ENCODE peak calls at places on chromosomes 13 and 19, in seven cellular contexts. V, C, S, N, L, R and I are unnamed samples.

GRCh38 chr19:41226053-41226873 is 7.2 kb downstream of the AXL start:
- DNase-seq in N (peak), L (peak), R (peak), V (peak), C (peak), S (peak), I (peak)

GRCh38 chr13:32984857-32985626 is 31.2 kb upstream of the KL start:
- DNase-seq in V (no peak), L (peak), R (no peak), C (no peak), S (peak), N (no peak), I (no peak)

GRCh38 chr13:20182231-20182846 is 10.4 kb downstream of the GJB2 start:
- DNase-seq in L (no peak), N (no peak), C (no peak), V (peak), S (peak), R (peak), I (peak)

GRCh38 chr13:30816733-30817132 is 81.4 kb downstream of the ALOX5AP start:
- DNase-seq in L (no peak), C (no peak), R (no peak), V (no peak), S (no peak), N (no peak), I (no peak)

GRCh38 chr13:20121154-20121515 is 39.7 kb downstream of the GJA3 start:
- DNase-seq in C (no peak), L (no peak), R (no peak), V (no peak), N (no peak), S (no peak), I (no peak)

GRCh38 chr19:19900124-19900523 is 622 bp upstream of the ZNF93 start:
- DNase-seq in R (peak), N (no peak), L (no peak), C (no peak), S (peak), V (no peak), I (no peak)

GRCh38 chr19:8638078-8638619 is 7.7 kb downstream of the NFILZ start:
- DNase-seq in N (no peak), S (peak), C (no peak), V (no peak), L (peak), R (no peak), I (no peak)

GRCh38 chr19:34298891-34299510 is 44.6 kb downstream of the GARRE1 start:
- DNase-seq in V (no peak), R (no peak), C (no peak), N (no peak), L (peak), S (no peak), I (no peak)

GRCh38 chr19:46828484-46828883 is 22.2 kb downstream of the AP2S1 start:
- DNase-seq in N (no peak), S (peak), L (no peak), C (no peak), V (no peak), R (no peak), I (no peak)

GRCh38 chr13:46380242-46380641 is 6.8 kb downstream of the RUBCNL start:
- DNase-seq in L (no peak), V (no peak), C (no peak), N (no peak), S (no peak), R (no peak), I (no peak)

GRCh38 chr19:19661675-19662251 is 1.7 kb downstream of the ATP13A1 start:
- DNase-seq in S (no peak), L (no peak), V (no peak), C (no peak), R (no peak), N (no peak), I (no peak)

GRCh38 chr13:23969672-23970071 is 72.4 kb upstream of the C1QTNF9B start:
- DNase-seq in N (no peak), L (peak), S (peak), V (no peak), C (no peak), R (peak), I (no peak)

GRCh38 chr13:80436571-80437169 is 95.7 kb upstream of the SPRY2 start:
- DNase-seq in S (no peak), L (no peak), C (no peak), V (no peak), R (no peak), N (no peak), I (no peak)

GRCh38 chr19:6873708-6874431 is 13.5 kb upstream of the ADGRE1 start:
- DNase-seq in R (no peak), N (no peak), C (no peak), S (no peak), V (no peak), L (no peak), I (no peak)

GRCh38 chr13:37175996-37176395 is 70.5 kb upstream of the CSNK1A1L start:
- DNase-seq in R (no peak), S (peak), L (no peak), V (no peak), N (no peak), C (no peak), I (no peak)

GRCh38 chr19:15292847-15293582 is 39.3 kb downstream of the BRD4 start:
- DNase-seq in C (no peak), V (no peak), R (no peak), S (no peak), L (no peak), N (no peak), I (no peak)

GRCh38 chr19:52700673-52701072 is 34.2 kb downstream of the ZNF611 start:
- DNase-seq in S (no peak), C (no peak), L (no peak), V (no peak), R (no peak), N (no peak), I (no peak)

GRCh38 chr13:75881109-75881775 is 245.1 kb downstream of the LMO7 start:
- DNase-seq in R (no peak), C (no peak), L (no peak), N (no peak), S (peak), V (no peak), I (no peak)

GRCh38 chr13:30856004-30856790 is 49.9 kb upstream of the MEDAG start:
- DNase-seq in R (no peak), V (no peak), S (no peak), C (no peak), L (no peak), N (no peak), I (no peak)

GRCh38 chr19:41511628-41512027 is 64.3 kb upstream of the CEACAM21 start:
- DNase-seq in R (no peak), S (no peak), L (no peak), N (no peak), C (no peak), V (no peak), I (no peak)

GRCh38 chr13:27405521-27406134 is 18.8 kb upstream of the GTF3A start:
- DNase-seq in R (no peak), L (no peak), C (no peak), N (no peak), V (no peak), S (no peak), I (no peak)

GRCh38 chr13:39616087-39616694 is 13.2 kb upstream of the LHFPL6 start:
- DNase-seq in L (peak), C (no peak), S (peak), V (peak), N (no peak), R (peak), I (no peak)

DNA sequence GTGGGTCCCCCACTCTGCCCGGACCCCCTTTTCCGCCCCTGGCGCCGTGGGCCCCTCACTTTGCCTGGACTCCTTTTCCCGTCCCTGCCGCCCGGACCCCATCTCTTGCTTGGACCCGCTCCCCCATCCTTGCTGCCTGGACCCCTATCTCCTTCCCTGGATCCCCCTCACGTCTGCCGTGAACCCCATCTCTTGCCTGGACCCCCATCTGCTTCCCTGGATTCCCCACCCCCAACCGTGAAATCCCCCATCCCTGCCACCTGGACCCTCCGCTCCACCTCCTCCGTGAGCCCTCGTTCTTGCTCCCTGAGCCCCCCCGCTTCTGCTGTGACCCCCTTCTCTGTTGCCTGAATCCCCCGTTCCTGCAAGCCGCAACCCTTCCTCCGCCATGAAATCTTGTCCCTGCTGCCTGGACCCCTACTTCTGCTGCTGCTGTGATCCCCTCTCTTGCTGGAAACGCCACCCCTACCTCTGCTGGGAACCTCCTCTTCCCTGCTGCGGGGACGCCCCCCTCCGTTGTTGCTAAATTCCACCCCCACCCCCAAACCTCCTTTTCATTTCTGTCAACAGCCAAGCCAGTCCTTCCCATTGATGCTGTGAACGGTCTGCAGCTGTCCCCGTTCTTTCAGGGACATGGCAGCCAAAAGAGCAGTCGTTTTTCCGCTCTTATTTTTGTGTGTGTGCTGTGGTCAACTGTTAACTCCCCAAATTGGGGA is 28.3 kb upstream of the NDUFS7 start:
- DNase-seq in L (no peak), C (no peak), S (no peak), V (no peak), R (no peak), N (no peak), I (no peak)
- H3K4me3 ChIP-seq in L (peak), C (peak), S (peak), V (peak), R (peak), N (peak), I (peak)

DNA sequence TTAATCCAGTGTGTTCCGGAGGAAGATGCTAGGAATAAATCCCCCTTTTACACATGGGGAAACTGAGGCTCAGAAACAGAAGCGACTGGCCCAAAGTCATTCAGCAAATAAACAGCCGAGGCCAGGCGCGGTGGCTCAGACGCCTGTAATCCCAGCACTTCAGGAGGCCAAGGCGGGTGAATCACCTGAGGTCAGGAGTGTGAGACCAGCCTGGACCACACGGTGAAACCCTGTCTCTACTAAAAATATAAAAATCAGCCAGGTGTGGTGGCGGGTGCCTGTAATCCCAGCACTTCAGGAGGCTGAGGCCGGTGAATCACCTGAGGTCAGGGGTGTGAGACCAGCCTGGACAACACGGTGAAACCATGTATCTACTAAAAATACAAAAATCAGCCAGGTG is 11.6 kb upstream of the PLIN3 start:
- DNase-seq in S (no peak), R (no peak), N (no peak), C (no peak), V (no peak), L (no peak), I (no peak)
- TF ChIP-seq CTCF in S (no peak), R (no peak), N (no peak), C (no peak), V (no peak), L (no peak), I (no peak)

GRCh38 chr19:29098091-29098490 is 114.9 kb downstream of the UQCRFS1 start:
- DNase-seq in N (peak), S (no peak), L (no peak), V (no peak), C (no peak), R (no peak), I (no peak)
- H3K27ac ChIP-seq in N (no peak), S (no peak), L (no peak), V (no peak), C (no peak), R (no peak), I (peak)

GRCh38 chr19:16442386-16443276 is 29.1 kb downstream of the EPS15L1 start:
- DNase-seq in R (peak), L (no peak), V (no peak), C (no peak), S (no peak), N (no peak), I (no peak)

GRCh38 chr19:16446108-16447014 is 25.4 kb downstream of the EPS15L1 start:
- DNase-seq in S (peak), C (no peak), N (no peak), V (no peak), R (no peak), L (no peak), I (no peak)

GRCh38 chr19:16441661-16442071 is 30.1 kb downstream of the EPS15L1 start:
- DNase-seq in R (peak), L (no peak), S (no peak), V (no peak), N (no peak), C (no peak), I (no peak)

GRCh38 chr19:16445238-16446107 is 26.3 kb downstream of the EPS15L1 start:
- DNase-seq in C (no peak), V (no peak), L (no peak), N (no peak), R (no peak), S (peak), I (no peak)

DNA sequence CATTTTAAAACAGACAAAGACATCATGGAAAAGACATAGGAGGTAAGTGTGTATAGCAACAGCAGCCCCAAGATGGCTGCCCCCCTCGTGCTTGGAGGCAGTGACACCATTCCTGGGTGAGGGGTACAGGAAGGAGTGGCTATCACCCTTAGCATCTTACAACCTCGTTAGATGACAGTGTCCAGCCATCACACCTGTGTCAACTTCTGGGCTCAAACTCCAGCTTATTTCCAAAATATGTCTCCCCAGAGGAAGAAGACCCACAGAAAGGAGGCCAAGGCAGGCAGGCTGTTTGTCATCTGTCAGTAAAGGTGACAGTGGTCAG is 27.5 kb downstream of the EPS15L1 start:
- DNase-seq in S (no peak), L (no peak), N (no peak), R (no peak), C (no peak), V (no peak), I (no peak)
- H3K4me3 ChIP-seq in S (no peak), L (no peak), N (no peak), R (no peak), C (no peak), V (no peak), I (no peak)

GRCh38 chr13:100588350-100589177 is at the start of gene GGACT:
- DNase-seq in R (peak), C (peak), V (peak), S (peak), N (peak), L (peak), I (peak)

GRCh38 chr13:100589178-100589725 is 663 bp upstream of the GGACT start:
- DNase-seq in C (no peak), R (no peak), L (no peak), S (no peak), V (no peak), N (no peak), I (no peak)

GRCh38 chr13:100581030-100581429 is 7.6 kb downstream of the GGACT start:
- DNase-seq in N (no peak), C (no peak), R (no peak), V (no peak), L (no peak), S (no peak), I (no peak)

GRCh38 chr13:100581504-100581903 is 7.1 kb downstream of the GGACT start:
- DNase-seq in S (no peak), N (no peak), V (no peak), L (no peak), R (no peak), C (no peak), I (no peak)

DNA sequence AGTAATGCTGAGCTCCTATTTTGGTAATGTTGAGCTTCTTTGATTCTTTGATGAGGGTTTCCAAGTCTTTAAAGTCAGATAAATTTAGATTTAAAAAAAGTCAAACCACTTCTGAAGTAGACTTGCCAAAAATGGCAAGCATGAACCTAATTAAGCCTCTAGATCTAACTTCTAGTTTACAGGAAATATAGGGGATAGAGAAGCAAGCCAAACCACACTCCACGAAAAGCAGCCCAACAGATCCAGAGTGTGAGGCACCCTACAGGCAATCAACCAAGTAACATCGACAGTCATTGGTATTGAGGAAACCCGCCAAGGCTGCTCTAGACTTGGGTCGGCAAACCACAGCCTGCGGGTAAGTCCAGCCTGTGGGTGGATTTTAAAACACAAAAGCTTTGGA is 3.7 kb downstream of the GGACT start:
- DNase-seq in S (no peak), C (no peak), R (no peak), L (no peak), N (no peak), V (no peak), I (no peak)
- TF ChIP-seq CTCF in S (no peak), C (no peak), R (no peak), L (no peak), N (no peak), V (no peak), I (no peak)